ENCODE peak calls at places on chromosomes 16 and 17, in four cellular contexts. R is GM20000, C is fibroblast of villous mesenchyme, E is AG04450. M is an unnamed sample.

GRCh38 chr17:50364061-50364458 is 8.9 kb downstream of the MRPL27 start:
- DNase-seq in R (no peak), C (no peak), E (no peak), M (no peak)

GRCh38 chr17:64687959-64688358 is 25.9 kb upstream of the SMURF2 start:
- DNase-seq in R (no peak), C (no peak), E (no peak), M (no peak)

GRCh38 chr17:61389670-61390478 is 9.8 kb upstream of the TBX2 start:
- DNase-seq in R (peak), C (peak), E (no peak), M (no peak)

GRCh38 chr16:85770741-85771140 is 19.8 kb upstream of the C16orf74 start:
- DNase-seq in R (no peak), C (no peak), E (no peak), M (no peak)

GRCh38 chr17:39199986-39200879 is at the start of gene RPL19:
- DNase-seq in R (peak), C (peak), E (peak), M (peak)

GRCh38 chr16:1773703-1774455 is 945 bp upstream of the MRPS34 start:
- DNase-seq in R (no peak), C (peak), E (no peak), M (no peak)

GRCh38 chr17:6908807-6909206 is 77.3 kb upstream of the TEKT1 start:
- DNase-seq in R (no peak), C (no peak), E (no peak), M (no peak)

GRCh38 chr17:65495255-65496060 is 66.0 kb downstream of the AXIN2 start:
- DNase-seq in R (no peak), C (no peak), E (no peak), M (no peak)

GRCh38 chr17:34578016-34578415 is 1.4 kb upstream of the TMEM132E start:
- DNase-seq in R (no peak), C (no peak), E (no peak), M (no peak)

GRCh38 chr16:66524601-66525164 is 25.2 kb downstream of the TK2 start:
- DNase-seq in R (peak), C (no peak), E (no peak), M (no peak)

GRCh38 chr17:29107084-29107483 is 64.1 kb downstream of the PIPOX start:
- DNase-seq in R (no peak), C (no peak), E (no peak), M (no peak)

GRCh38 chr16:88487920-88488842 is 35.1 kb downstream of the ZFPM1 start:
- DNase-seq in R (no peak), C (no peak), E (no peak), M (no peak)

GRCh38 chr16:1776991-1777374 is 4.0 kb upstream of the MRPS34 start:
- DNase-seq in R (no peak), C (no peak), E (no peak), M (no peak)

GRCh38 chr16:21590791-21591190 is 8.6 kb upstream of the METTL9 start:
- DNase-seq in R (no peak), C (peak), E (no peak), M (no peak)

GRCh38 chr17:82627827-82628226 is 20.4 kb downstream of the WDR45B start:
- DNase-seq in R (no peak), C (no peak), E (no peak), M (no peak)

GRCh38 chr17:41792835-41793748 is 6.6 kb upstream of the JUP start:
- DNase-seq in R (no peak), C (peak), E (no peak), M (no peak)

GRCh38 chr17:61452301-61453290 is at the start of gene TBX4:
- DNase-seq in R (no peak), C (no peak), E (no peak), M (no peak)

GRCh38 chr17:39231091-39231561 is 5.4 kb upstream of the STAC2 start:
- DNase-seq in R (no peak), C (no peak), E (no peak), M (no peak)

GRCh38 chr16:79658301-79659001 is 57.9 kb upstream of the MAF start:
- DNase-seq in R (no peak), C (peak), E (peak), M (peak)

GRCh38 chr17:2965621-2966275 is 97.7 kb downstream of the OR1D5 start:
- DNase-seq in R (no peak), C (peak), E (no peak), M (no peak)

GRCh38 chr16:85675528-85675927 is 13.2 kb downstream of the GINS2 start:
- DNase-seq in R (no peak), C (peak), E (no peak), M (no peak)

GRCh38 chr17:78360371-78361226 is 722 bp upstream of the SOCS3 start:
- DNase-seq in R (peak), C (peak), E (peak), M (no peak)

GRCh38 chr17:39244016-39244599 is 18.4 kb upstream of the STAC2 start:
- DNase-seq in R (no peak), C (no peak), E (no peak), M (no peak)

GRCh38 chr17:61205931-61206330 is 193.7 kb upstream of the TBX2 start:
- DNase-seq in R (no peak), C (no peak), E (no peak), M (no peak)

GRCh38 chr16:30447512-30448226 is 2.0 kb upstream of the SEPHS2 start:
- DNase-seq in R (no peak), C (no peak), E (no peak), M (no peak)

GRCh38 chr16:16127469-16128116 is 95.7 kb downstream of the ABCC6 start:
- DNase-seq in R (peak), C (peak), E (peak), M (peak)

GRCh38 chr17:60545465-60546191 is 19.6 kb upstream of the APPBP2 start:
- DNase-seq in R (no peak), C (no peak), E (no peak), M (no peak)